ENCODE peak calls at places on chromosome 10, in six cellular contexts. Y, E, K, A, P and N are unnamed samples.

GRCh38 chr10:7572435-7572834 is 94.3 kb downstream of the ITIH5 start:
- DNase-seq in K (peak), Y (no peak), A (peak), P (no peak), E (no peak), N (no peak)

GRCh38 chr10:103493362-103493871 is at the start of gene NEURL1:
- DNase-seq in K (no peak), Y (no peak), E (no peak), P (peak), A (peak), N (peak)

GRCh38 chr10:64408386-64409178 is 887.4 kb downstream of the REEP3 start:
- DNase-seq in E (no peak), Y (no peak), K (no peak), P (no peak), A (no peak), N (no peak)

GRCh38 chr10:123102673-123103072 is 33.1 kb upstream of the HMX3 start:
- DNase-seq in Y (no peak), K (no peak), E (no peak), P (no peak), A (no peak), N (no peak)

GRCh38 chr10:92076722-92077121 is 153.2 kb downstream of the BTAF1 start:
- DNase-seq in K (no peak), A (no peak), Y (no peak), P (no peak), E (no peak), N (no peak)

GRCh38 chr10:77087406-77087805 is 550.2 kb downstream of the KCNMA1 start:
- DNase-seq in K (no peak), E (no peak), Y (no peak), A (no peak), P (no peak), N (no peak)

GRCh38 chr10:103278862-103279298 is 1.9 kb downstream of the INA start:
- DNase-seq in E (peak), P (peak), K (peak), Y (no peak), A (peak), N (no peak)

GRCh38 chr10:95356190-95356955 is 65.6 kb upstream of the PDLIM1 start:
- DNase-seq in A (no peak), Y (no peak), E (no peak), K (no peak), P (no peak), N (no peak)

GRCh38 chr10:99870051-99870730 is 87.8 kb downstream of the ABCC2 start:
- DNase-seq in E (no peak), Y (no peak), A (no peak), K (no peak), P (no peak), N (no peak)

GRCh38 chr10:44316187-44316921 is 68.5 kb downstream of the CXCL12 start:
- DNase-seq in K (peak), A (no peak), P (no peak), Y (no peak), E (no peak), N (no peak)

GRCh38 chr10:36534471-36535002 is 590.9 kb upstream of the ANKRD30A start:
- DNase-seq in K (peak), P (no peak), A (peak), Y (peak), E (no peak), N (no peak)

GRCh38 chr10:125159486-125159931 is 854 bp downstream of the CTBP2 start:
- DNase-seq in A (peak), E (no peak), K (peak), P (peak), Y (no peak), N (peak)

GRCh38 chr10:98055875-98056516 is 25.6 kb upstream of the CRTAC1 start:
- DNase-seq in P (no peak), A (peak), E (no peak), Y (no peak), K (peak), N (no peak)

GRCh38 chr10:110176626-110177025 is 30.8 kb upstream of the MXI1 start:
- DNase-seq in K (no peak), Y (no peak), P (no peak), A (no peak), E (no peak), N (no peak)

GRCh38 chr10:97450828-97451227 is 4.9 kb downstream of the ZDHHC16 start:
- DNase-seq in Y (no peak), P (no peak), A (no peak), K (no peak), E (no peak), N (no peak)

GRCh38 chr10:132101529-132101928 is 35.8 kb downstream of the JAKMIP3 start:
- DNase-seq in E (no peak), P (no peak), A (no peak), K (no peak), Y (no peak), N (no peak)

GRCh38 chr10:57494481-57494880 is 773.2 kb downstream of the IPMK start:
- DNase-seq in A (no peak), P (no peak), E (no peak), K (no peak), Y (no peak), N (no peak)

GRCh38 chr10:68959695-68960524 is 3.9 kb downstream of the DDX21 start:
- DNase-seq in E (no peak), P (no peak), A (no peak), Y (no peak), K (no peak), N (no peak)

GRCh38 chr10:103839867-103840746 is 15.3 kb downstream of the SH3PXD2A start:
- DNase-seq in A (no peak), P (no peak), Y (no peak), K (no peak), E (no peak), N (no peak)

GRCh38 chr10:80357000-80357803 is 621 bp downstream of the DYDC2 start:
- DNase-seq in P (peak), A (peak), K (no peak), E (no peak), Y (no peak), N (no peak)

GRCh38 chr10:101018118-101018599 is 12.8 kb downstream of the PDZD7 start:
- DNase-seq in E (no peak), Y (no peak), P (no peak), K (peak), A (no peak), N (no peak)

GRCh38 chr10:124602646-124603365 is 141.2 kb downstream of the LHPP start:
- DNase-seq in P (no peak), E (no peak), Y (no peak), K (no peak), A (no peak), N (no peak)

GRCh38 chr10:55410415-55410885 is 609.4 kb upstream of the PCDH15 start:
- DNase-seq in E (no peak), P (no peak), A (peak), Y (no peak), K (peak), N (peak)

GRCh38 chr10:1625731-1626130 is 111.6 kb downstream of the ADARB2 start:
- DNase-seq in E (no peak), K (no peak), Y (no peak), P (no peak), A (no peak), N (no peak)

GRCh38 chr10:47031251-47031952 is 120.2 kb downstream of the PTPN20 start:
- DNase-seq in K (peak), P (no peak), A (peak), Y (no peak), E (no peak), N (no peak)

GRCh38 chr10:78905940-78906308 is 162.8 kb upstream of the ZMIZ1 start:
- DNase-seq in Y (no peak), E (no peak), A (no peak), P (no peak), K (no peak), N (no peak)

GRCh38 chr10:120492366-120492765 is 35.3 kb downstream of the PLPP4 start:
- DNase-seq in Y (no peak), A (no peak), E (no peak), K (no peak), P (no peak), N (no peak)

GRCh38 chr10:43376046-43376635 is 4.7 kb downstream of the FXYD4 start:
- DNase-seq in Y (no peak), E (no peak), A (no peak), P (no peak), K (no peak), N (no peak)

GRCh38 chr10:124875596-124875995 is 66.3 kb upstream of the ZRANB1 start:
- DNase-seq in E (no peak), Y (peak), A (no peak), P (no peak), K (no peak), N (no peak)

GRCh38 chr10:28331821-28332220 is 29.0 kb upstream of the MPP7 start:
- DNase-seq in Y (peak), E (no peak), P (no peak), K (no peak), A (no peak), N (no peak)

GRCh38 chr10:112775347-112775746 is 174.7 kb upstream of the TCF7L2 start:
- DNase-seq in A (no peak), E (no peak), Y (no peak), P (no peak), K (no peak), N (no peak)
- TF ChIP-seq CTCF in A (peak), E (no peak), Y (peak), P (no peak), K (no peak), N (peak)

DNA sequence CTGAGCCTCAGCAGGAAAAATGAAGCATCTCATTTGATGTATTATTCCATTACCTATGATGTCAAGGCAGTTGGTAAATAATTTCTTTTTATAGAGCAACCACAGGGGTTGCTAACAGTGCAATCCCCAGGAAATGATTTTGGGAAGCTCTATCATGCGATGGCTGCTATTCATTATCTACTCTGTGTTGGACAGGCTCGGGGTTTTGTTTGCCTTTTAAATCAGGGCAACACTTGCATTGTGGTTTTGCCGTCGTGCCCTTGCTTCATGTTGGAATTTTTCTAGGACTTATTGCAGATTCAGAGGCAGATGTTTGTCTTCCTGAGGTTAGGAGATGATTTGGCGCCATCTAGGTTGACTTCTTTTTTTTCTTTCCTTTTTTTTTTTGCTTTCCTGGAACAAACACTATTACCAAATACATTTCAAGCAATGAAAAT is 128.4 kb downstream of the BICC1 start:
- DNase-seq in A (peak), E (no peak), P (no peak), Y (peak), K (peak), N (no peak)
- TF ChIP-seq CTCF in A (peak), E (no peak), P (no peak), Y (peak), K (peak), N (no peak)

DNA sequence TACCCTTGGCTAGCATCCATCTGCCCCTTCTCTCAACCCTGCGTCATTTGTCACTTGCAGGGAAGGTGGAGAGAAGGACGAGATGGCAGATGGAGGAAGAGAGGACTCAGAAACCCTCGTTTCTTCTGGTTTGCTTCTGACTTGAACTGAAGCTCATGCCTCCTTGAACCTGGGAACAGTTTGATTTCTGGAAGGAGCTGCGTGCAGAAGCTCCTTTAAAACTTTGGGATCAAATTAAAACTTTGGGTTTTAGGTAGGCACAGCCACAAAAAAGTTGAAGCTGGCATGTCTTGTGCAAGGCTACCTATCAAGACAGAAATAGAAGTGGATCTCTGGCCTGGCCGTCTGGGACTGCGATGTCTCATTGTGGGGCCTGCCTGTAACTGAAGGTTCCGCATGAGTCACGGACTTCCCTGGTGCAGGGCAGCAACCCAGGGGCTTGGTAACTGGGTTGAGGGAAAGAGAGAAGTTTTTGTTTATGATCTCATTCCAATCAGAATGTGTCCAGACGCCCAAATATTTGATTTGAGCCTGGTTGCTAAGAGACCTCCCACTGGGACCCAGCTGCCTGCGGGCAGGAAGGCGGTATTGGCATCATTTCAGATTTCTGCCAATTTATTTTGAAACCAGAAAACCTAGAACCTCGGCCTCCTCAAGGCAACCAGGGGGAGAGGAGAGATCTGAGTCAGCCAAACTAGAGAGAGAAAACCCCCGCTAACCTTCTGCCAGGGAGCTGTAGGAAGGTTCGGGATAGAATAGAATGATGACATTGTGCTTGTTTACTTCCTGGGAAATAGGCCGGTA is 15.8 kb upstream of the CAMK1D start:
- DNase-seq in E (peak), Y (peak), P (peak), A (peak), K (peak), N (peak)
- TF ChIP-seq CTCF in E (no peak), Y (no peak), P (no peak), A (no peak), K (no peak), N (no peak)

DNA sequence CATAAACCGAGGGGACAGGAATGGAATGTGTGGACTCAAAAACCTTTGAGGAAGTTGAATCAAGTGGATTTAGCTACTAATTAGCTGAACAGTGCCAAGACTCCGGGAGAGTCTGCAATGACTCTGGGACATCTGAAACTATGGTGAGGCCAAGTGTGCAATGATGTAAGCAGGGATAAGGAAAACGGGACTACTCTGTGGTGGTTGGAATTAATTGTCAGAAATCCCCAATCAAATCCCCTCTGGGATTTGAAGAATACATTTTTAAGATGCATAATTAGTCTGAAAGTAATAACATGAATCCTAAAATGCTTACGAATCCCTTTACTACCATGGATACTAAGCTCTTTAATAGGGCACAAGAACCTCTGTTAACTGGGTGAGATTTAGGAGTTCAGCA is 602.8 kb downstream of the NRG3 start:
- DNase-seq in E (no peak), P (no peak), A (no peak), Y (no peak), K (no peak), N (no peak)
- TF ChIP-seq CTCF in E (no peak), P (no peak), A (no peak), Y (no peak), K (no peak), N (no peak)

DNA sequence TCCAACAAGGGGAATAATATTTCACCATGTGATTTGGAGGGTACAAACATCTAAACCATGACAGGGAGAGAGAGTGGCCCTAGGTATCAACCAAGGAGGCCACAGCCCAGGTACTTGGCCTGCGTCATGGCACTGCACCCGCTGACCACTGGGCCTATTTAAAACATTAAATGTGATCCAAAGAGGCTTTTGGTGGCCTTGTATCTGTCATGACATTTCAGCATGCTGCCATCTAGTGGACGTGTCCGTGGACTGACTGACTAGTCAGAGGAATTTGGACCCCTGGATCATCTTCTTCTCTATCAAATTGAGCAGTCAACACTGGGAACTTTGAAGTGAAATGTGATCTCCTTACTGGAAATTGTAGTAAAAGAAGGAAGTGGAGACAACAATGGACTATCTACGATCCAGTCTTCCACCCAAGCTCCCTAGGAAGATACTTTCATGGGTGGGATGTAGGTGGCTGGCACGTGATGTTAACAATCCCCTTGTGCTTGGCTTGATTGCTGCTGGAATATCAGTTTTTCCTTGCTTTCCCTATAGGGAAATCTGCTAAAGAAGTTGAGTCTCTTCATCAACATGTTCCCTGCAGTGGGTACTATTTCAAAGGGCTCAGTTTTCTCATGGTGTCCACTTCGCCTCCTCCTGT is 24.6 kb upstream of the ITGA8 start:
- DNase-seq in A (peak), Y (no peak), K (peak), P (peak), E (peak), N (peak)
- TF ChIP-seq CTCF in A (peak), Y (peak), K (peak), P (peak), E (peak), N (peak)

DNA sequence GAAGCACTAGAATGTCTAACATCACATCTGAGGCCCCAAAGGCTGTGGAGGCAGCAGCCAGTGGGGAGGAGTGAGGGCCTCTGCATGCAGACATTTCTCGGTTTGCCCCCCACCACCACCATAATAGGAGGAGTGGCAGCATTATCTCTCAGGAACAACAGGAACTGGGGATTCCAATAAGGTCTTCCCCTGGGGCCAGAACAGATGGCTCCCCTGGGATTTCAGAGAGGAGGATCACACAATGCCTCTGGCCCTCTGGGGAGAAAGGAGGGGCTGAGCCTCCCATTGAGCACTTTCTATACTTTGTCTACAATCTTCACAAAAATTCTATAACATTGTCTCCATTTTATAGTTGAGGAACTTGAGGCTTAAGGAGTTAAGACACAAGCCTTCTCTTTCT is 61.1 kb downstream of the GRID1 start:
- DNase-seq in P (no peak), E (no peak), A (no peak), K (no peak), Y (no peak), N (no peak)
- TF ChIP-seq CTCF in P (no peak), E (no peak), A (no peak), K (no peak), Y (no peak), N (no peak)

GRCh38 chr10:88963318-88963717 is 10.7 kb upstream of the ACTA2 start:
- DNase-seq in E (no peak), Y (no peak), P (no peak), A (no peak), K (no peak), N (no peak)
- TF ChIP-seq CTCF in E (no peak), Y (peak), P (no peak), A (no peak), K (no peak), N (no peak)